ENCODE peak calls at places on chromosomes 3 and 15, in nine cellular contexts. One of them, this sample, is unnamed.

GRCh38 chr3:46495901-46496456 is 1.8 kb upstream of the RTP3 start:
- DNase-seq in NCI-H1930: no peak
- DNase-seq in iris pigment epithelial cell: peak
- DNase-seq in aorta: no peak
- DNase-seq in progenitor cell of endocrine pancreas: no peak
- DNase-seq in NCI-H2107: no peak
- DNase-seq in fibroblast of the aortic adventitia: peak
- DNase-seq in activated CD4-positive, alpha-beta T cell treated with anti-CD3 and anti-CD28 coated beads for 4 hours: no peak
- DNase-seq in GM19239: no peak
- DNase-seq in this sample: peak

GRCh38 chr3:49906004-49906860 is 2.6 kb upstream of the MST1R start:
- DNase-seq in NCI-H1930: no peak
- DNase-seq in iris pigment epithelial cell: peak
- DNase-seq in aorta: peak
- DNase-seq in progenitor cell of endocrine pancreas: no peak
- DNase-seq in NCI-H2107: peak
- DNase-seq in fibroblast of the aortic adventitia: peak
- DNase-seq in activated CD4-positive, alpha-beta T cell treated with anti-CD3 and anti-CD28 coated beads for 4 hours: peak
- DNase-seq in GM19239: peak
- DNase-seq in this sample: peak

GRCh38 chr15:39478996-39479395 is 101.9 kb upstream of the THBS1 start:
- DNase-seq in NCI-H1930: no peak
- DNase-seq in iris pigment epithelial cell: no peak
- DNase-seq in aorta: no peak
- DNase-seq in progenitor cell of endocrine pancreas: no peak
- DNase-seq in NCI-H2107: no peak
- DNase-seq in fibroblast of the aortic adventitia: no peak
- DNase-seq in activated CD4-positive, alpha-beta T cell treated with anti-CD3 and anti-CD28 coated beads for 4 hours: no peak
- DNase-seq in GM19239: no peak
- DNase-seq in this sample: no peak

GRCh38 chr15:55853134-55853533 is 110.2 kb upstream of the PRTG start:
- DNase-seq in NCI-H1930: no peak
- DNase-seq in iris pigment epithelial cell: no peak
- DNase-seq in aorta: no peak
- DNase-seq in progenitor cell of endocrine pancreas: no peak
- DNase-seq in NCI-H2107: no peak
- DNase-seq in fibroblast of the aortic adventitia: no peak
- DNase-seq in activated CD4-positive, alpha-beta T cell treated with anti-CD3 and anti-CD28 coated beads for 4 hours: no peak
- DNase-seq in GM19239: no peak
- DNase-seq in this sample: no peak

GRCh38 chr3:30667250-30667585 is 60.8 kb downstream of the TGFBR2 start:
- DNase-seq in NCI-H1930: no peak
- DNase-seq in iris pigment epithelial cell: peak
- DNase-seq in aorta: no peak
- DNase-seq in progenitor cell of endocrine pancreas: no peak
- DNase-seq in NCI-H2107: no peak
- DNase-seq in fibroblast of the aortic adventitia: no peak
- DNase-seq in activated CD4-positive, alpha-beta T cell treated with anti-CD3 and anti-CD28 coated beads for 4 hours: peak
- DNase-seq in GM19239: no peak
- DNase-seq in this sample: no peak

GRCh38 chr3:72080101-72080500 is 295.2 kb upstream of the PROK2 start:
- DNase-seq in NCI-H1930: no peak
- DNase-seq in iris pigment epithelial cell: no peak
- DNase-seq in aorta: no peak
- DNase-seq in progenitor cell of endocrine pancreas: no peak
- DNase-seq in NCI-H2107: no peak
- DNase-seq in fibroblast of the aortic adventitia: no peak
- DNase-seq in activated CD4-positive, alpha-beta T cell treated with anti-CD3 and anti-CD28 coated beads for 4 hours: no peak
- DNase-seq in GM19239: no peak
- DNase-seq in this sample: no peak

GRCh38 chr3:138019288-138020069 is 9.5 kb downstream of the CLDN18 start:
- DNase-seq in NCI-H1930: no peak
- DNase-seq in iris pigment epithelial cell: no peak
- DNase-seq in aorta: no peak
- DNase-seq in progenitor cell of endocrine pancreas: no peak
- DNase-seq in NCI-H2107: no peak
- DNase-seq in fibroblast of the aortic adventitia: no peak
- DNase-seq in activated CD4-positive, alpha-beta T cell treated with anti-CD3 and anti-CD28 coated beads for 4 hours: no peak
- DNase-seq in GM19239: no peak
- DNase-seq in this sample: no peak

GRCh38 chr3:112647122-112647521 is 6.2 kb upstream of the CCDC80 start:
- DNase-seq in NCI-H1930: no peak
- DNase-seq in iris pigment epithelial cell: peak
- DNase-seq in aorta: no peak
- DNase-seq in progenitor cell of endocrine pancreas: no peak
- DNase-seq in NCI-H2107: no peak
- DNase-seq in fibroblast of the aortic adventitia: peak
- DNase-seq in activated CD4-positive, alpha-beta T cell treated with anti-CD3 and anti-CD28 coated beads for 4 hours: no peak
- DNase-seq in GM19239: no peak
- DNase-seq in this sample: peak

GRCh38 chr3:159866201-159866746 is 122.4 kb upstream of the IL12A start:
- DNase-seq in NCI-H1930: no peak
- DNase-seq in iris pigment epithelial cell: peak
- DNase-seq in aorta: no peak
- DNase-seq in progenitor cell of endocrine pancreas: no peak
- DNase-seq in NCI-H2107: no peak
- DNase-seq in fibroblast of the aortic adventitia: peak
- DNase-seq in activated CD4-positive, alpha-beta T cell treated with anti-CD3 and anti-CD28 coated beads for 4 hours: no peak
- DNase-seq in GM19239: no peak
- DNase-seq in this sample: no peak

GRCh38 chr3:189655617-189656016 is 24.4 kb downstream of the TP63 start:
- DNase-seq in NCI-H1930: no peak
- DNase-seq in iris pigment epithelial cell: no peak
- DNase-seq in aorta: no peak
- DNase-seq in progenitor cell of endocrine pancreas: no peak
- DNase-seq in NCI-H2107: no peak
- DNase-seq in fibroblast of the aortic adventitia: no peak
- DNase-seq in activated CD4-positive, alpha-beta T cell treated with anti-CD3 and anti-CD28 coated beads for 4 hours: no peak
- DNase-seq in GM19239: no peak
- DNase-seq in this sample: no peak

GRCh38 chr3:139528281-139528680 is 11.3 kb downstream of the RBP1 start:
- DNase-seq in NCI-H1930: no peak
- DNase-seq in iris pigment epithelial cell: no peak
- DNase-seq in aorta: no peak
- DNase-seq in progenitor cell of endocrine pancreas: no peak
- DNase-seq in NCI-H2107: no peak
- DNase-seq in fibroblast of the aortic adventitia: no peak
- DNase-seq in activated CD4-positive, alpha-beta T cell treated with anti-CD3 and anti-CD28 coated beads for 4 hours: no peak
- DNase-seq in GM19239: no peak
- DNase-seq in this sample: no peak

GRCh38 chr3:46695962-46696922 is 2.8 kb upstream of the ALS2CL start:
- DNase-seq in NCI-H1930: no peak
- DNase-seq in iris pigment epithelial cell: no peak
- DNase-seq in aorta: peak
- DNase-seq in progenitor cell of endocrine pancreas: no peak
- DNase-seq in NCI-H2107: no peak
- DNase-seq in fibroblast of the aortic adventitia: peak
- DNase-seq in activated CD4-positive, alpha-beta T cell treated with anti-CD3 and anti-CD28 coated beads for 4 hours: no peak
- DNase-seq in GM19239: no peak
- DNase-seq in this sample: peak

GRCh38 chr3:184371570-184372018 is 6.4 kb downstream of the THPO start:
- DNase-seq in NCI-H1930: peak
- DNase-seq in iris pigment epithelial cell: peak
- DNase-seq in aorta: peak
- DNase-seq in progenitor cell of endocrine pancreas: peak
- DNase-seq in NCI-H2107: peak
- DNase-seq in fibroblast of the aortic adventitia: peak
- DNase-seq in activated CD4-positive, alpha-beta T cell treated with anti-CD3 and anti-CD28 coated beads for 4 hours: peak
- DNase-seq in GM19239: peak
- DNase-seq in this sample: peak

GRCh38 chr3:118628704-118629341 is 405.8 kb downstream of the IGSF11 start:
- DNase-seq in NCI-H1930: peak
- DNase-seq in iris pigment epithelial cell: peak
- DNase-seq in aorta: no peak
- DNase-seq in progenitor cell of endocrine pancreas: peak
- DNase-seq in NCI-H2107: no peak
- DNase-seq in fibroblast of the aortic adventitia: peak
- DNase-seq in activated CD4-positive, alpha-beta T cell treated with anti-CD3 and anti-CD28 coated beads for 4 hours: no peak
- DNase-seq in GM19239: peak
- DNase-seq in this sample: peak

GRCh38 chr3:193816656-193817311 is 223.8 kb downstream of the OPA1 start:
- DNase-seq in NCI-H1930: peak
- DNase-seq in iris pigment epithelial cell: peak
- DNase-seq in aorta: peak
- DNase-seq in progenitor cell of endocrine pancreas: no peak
- DNase-seq in NCI-H2107: no peak
- DNase-seq in fibroblast of the aortic adventitia: peak
- DNase-seq in activated CD4-positive, alpha-beta T cell treated with anti-CD3 and anti-CD28 coated beads for 4 hours: no peak
- DNase-seq in GM19239: no peak
- DNase-seq in this sample: peak

GRCh38 chr3:105195260-105195659 is 171.4 kb upstream of the ALCAM start:
- DNase-seq in NCI-H1930: no peak
- DNase-seq in iris pigment epithelial cell: peak
- DNase-seq in aorta: no peak
- DNase-seq in progenitor cell of endocrine pancreas: no peak
- DNase-seq in NCI-H2107: no peak
- DNase-seq in fibroblast of the aortic adventitia: peak
- DNase-seq in activated CD4-positive, alpha-beta T cell treated with anti-CD3 and anti-CD28 coated beads for 4 hours: no peak
- DNase-seq in GM19239: no peak
- DNase-seq in this sample: peak

GRCh38 chr3:30357897-30358296 is 248.5 kb upstream of the TGFBR2 start:
- DNase-seq in NCI-H1930: no peak
- DNase-seq in iris pigment epithelial cell: no peak
- DNase-seq in aorta: no peak
- DNase-seq in progenitor cell of endocrine pancreas: no peak
- DNase-seq in NCI-H2107: no peak
- DNase-seq in fibroblast of the aortic adventitia: no peak
- DNase-seq in activated CD4-positive, alpha-beta T cell treated with anti-CD3 and anti-CD28 coated beads for 4 hours: no peak
- DNase-seq in GM19239: no peak
- DNase-seq in this sample: no peak

GRCh38 chr3:170076715-170077238 is 39.0 kb downstream of the GPR160 start:
- DNase-seq in NCI-H1930: no peak
- DNase-seq in iris pigment epithelial cell: peak
- DNase-seq in aorta: no peak
- DNase-seq in progenitor cell of endocrine pancreas: no peak
- DNase-seq in NCI-H2107: no peak
- DNase-seq in fibroblast of the aortic adventitia: peak
- DNase-seq in activated CD4-positive, alpha-beta T cell treated with anti-CD3 and anti-CD28 coated beads for 4 hours: no peak
- DNase-seq in GM19239: no peak
- DNase-seq in this sample: no peak

GRCh38 chr15:70713547-70714414 is 49.6 kb downstream of the UACA start:
- DNase-seq in NCI-H1930: no peak
- DNase-seq in iris pigment epithelial cell: peak
- DNase-seq in aorta: no peak
- DNase-seq in progenitor cell of endocrine pancreas: no peak
- DNase-seq in NCI-H2107: no peak
- DNase-seq in fibroblast of the aortic adventitia: peak
- DNase-seq in activated CD4-positive, alpha-beta T cell treated with anti-CD3 and anti-CD28 coated beads for 4 hours: no peak
- DNase-seq in GM19239: no peak
- DNase-seq in this sample: peak

GRCh38 chr3:45946307-45946706 is 3.0 kb downstream of the CXCR6 start:
- DNase-seq in NCI-H1930: no peak
- DNase-seq in iris pigment epithelial cell: no peak
- DNase-seq in aorta: no peak
- DNase-seq in progenitor cell of endocrine pancreas: no peak
- DNase-seq in NCI-H2107: no peak
- DNase-seq in fibroblast of the aortic adventitia: no peak
- DNase-seq in activated CD4-positive, alpha-beta T cell treated with anti-CD3 and anti-CD28 coated beads for 4 hours: no peak
- DNase-seq in GM19239: no peak
- DNase-seq in this sample: no peak

GRCh38 chr3:64796597-64796996 is 108.8 kb upstream of the ADAMTS9 start:
- DNase-seq in NCI-H1930: no peak
- DNase-seq in iris pigment epithelial cell: peak
- DNase-seq in aorta: no peak
- DNase-seq in progenitor cell of endocrine pancreas: no peak
- DNase-seq in NCI-H2107: no peak
- DNase-seq in fibroblast of the aortic adventitia: no peak
- DNase-seq in activated CD4-positive, alpha-beta T cell treated with anti-CD3 and anti-CD28 coated beads for 4 hours: no peak
- DNase-seq in GM19239: no peak
- DNase-seq in this sample: no peak

GRCh38 chr3:168427830-168428471 is 332.2 kb upstream of the GOLIM4 start:
- DNase-seq in NCI-H1930: no peak
- DNase-seq in iris pigment epithelial cell: no peak
- DNase-seq in aorta: no peak
- DNase-seq in progenitor cell of endocrine pancreas: no peak
- DNase-seq in NCI-H2107: no peak
- DNase-seq in fibroblast of the aortic adventitia: no peak
- DNase-seq in activated CD4-positive, alpha-beta T cell treated with anti-CD3 and anti-CD28 coated beads for 4 hours: no peak
- DNase-seq in GM19239: no peak
- DNase-seq in this sample: no peak

GRCh38 chr3:134795776-134796312 is 784 bp downstream of the EPHB1 start:
- DNase-seq in NCI-H1930: peak
- DNase-seq in iris pigment epithelial cell: peak
- DNase-seq in aorta: no peak
- DNase-seq in progenitor cell of endocrine pancreas: peak
- DNase-seq in NCI-H2107: no peak
- DNase-seq in fibroblast of the aortic adventitia: peak
- DNase-seq in activated CD4-positive, alpha-beta T cell treated with anti-CD3 and anti-CD28 coated beads for 4 hours: no peak
- DNase-seq in GM19239: no peak
- DNase-seq in this sample: peak

GRCh38 chr15:91104111-91104510 is 4.1 kb downstream of the SV2B start:
- DNase-seq in NCI-H1930: no peak
- DNase-seq in iris pigment epithelial cell: no peak
- DNase-seq in aorta: no peak
- DNase-seq in progenitor cell of endocrine pancreas: no peak
- DNase-seq in NCI-H2107: no peak
- DNase-seq in fibroblast of the aortic adventitia: no peak
- DNase-seq in activated CD4-positive, alpha-beta T cell treated with anti-CD3 and anti-CD28 coated beads for 4 hours: no peak
- DNase-seq in GM19239: no peak
- DNase-seq in this sample: no peak

GRCh38 chr3:58034738-58035511 is 26.7 kb downstream of the FLNB start:
- DNase-seq in NCI-H1930: no peak
- DNase-seq in iris pigment epithelial cell: no peak
- DNase-seq in aorta: no peak
- DNase-seq in progenitor cell of endocrine pancreas: no peak
- DNase-seq in NCI-H2107: no peak
- DNase-seq in fibroblast of the aortic adventitia: no peak
- DNase-seq in activated CD4-positive, alpha-beta T cell treated with anti-CD3 and anti-CD28 coated beads for 4 hours: no peak
- DNase-seq in GM19239: peak
- DNase-seq in this sample: no peak

GRCh38 chr3:81709606-81710005 is 51.8 kb downstream of the GBE1 start:
- DNase-seq in NCI-H1930: no peak
- DNase-seq in iris pigment epithelial cell: no peak
- DNase-seq in aorta: no peak
- DNase-seq in progenitor cell of endocrine pancreas: no peak
- DNase-seq in NCI-H2107: no peak
- DNase-seq in fibroblast of the aortic adventitia: no peak
- DNase-seq in activated CD4-positive, alpha-beta T cell treated with anti-CD3 and anti-CD28 coated beads for 4 hours: no peak
- DNase-seq in GM19239: no peak
- DNase-seq in this sample: no peak

GRCh38 chr3:164848922-164849321 is 229.4 kb downstream of the SI start:
- DNase-seq in NCI-H1930: no peak
- DNase-seq in iris pigment epithelial cell: no peak
- DNase-seq in aorta: no peak
- DNase-seq in progenitor cell of endocrine pancreas: no peak
- DNase-seq in NCI-H2107: no peak
- DNase-seq in fibroblast of the aortic adventitia: no peak
- DNase-seq in activated CD4-positive, alpha-beta T cell treated with anti-CD3 and anti-CD28 coated beads for 4 hours: no peak
- DNase-seq in GM19239: no peak
- DNase-seq in this sample: no peak

GRCh38 chr3:131976448-131976847 is 58.4 kb downstream of the CPNE4 start:
- DNase-seq in NCI-H1930: no peak
- DNase-seq in iris pigment epithelial cell: no peak
- DNase-seq in aorta: no peak
- DNase-seq in progenitor cell of endocrine pancreas: no peak
- DNase-seq in NCI-H2107: no peak
- DNase-seq in fibroblast of the aortic adventitia: no peak
- DNase-seq in activated CD4-positive, alpha-beta T cell treated with anti-CD3 and anti-CD28 coated beads for 4 hours: no peak
- DNase-seq in GM19239: no peak
- DNase-seq in this sample: no peak